ENCODE peak calls at places on chromosomes 11 and 22, in five cellular contexts. K, M, I, A and F are unnamed samples.

GRCh38 chr11:35852056-35852455 is 91.8 kb upstream of the LDLRAD3 start:
- DNase-seq in M (no peak), I (no peak), A (no peak), K (no peak), F (no peak)

GRCh38 chr11:69172674-69173073 is 16.9 kb downstream of the SMIM38 start:
- DNase-seq in K (no peak), A (peak; percentile 29), I (no peak), M (no peak), F (no peak)

GRCh38 chr11:109885006-109885405 is 208.2 kb upstream of the ZC3H12C start:
- DNase-seq in M (no peak), K (no peak), A (no peak), I (no peak), F (no peak)

GRCh38 chr22:44445731-44446130 is 52.3 kb downstream of the RTL6 start:
- DNase-seq in A (peak; percentile 81), M (no peak), I (no peak), K (peak; percentile 23), F (no peak)

GRCh38 chr11:46381836-46382643 is 571 bp downstream of the MDK start:
- DNase-seq in I (no peak), A (no peak), K (peak; percentile 59), M (peak; percentile 46), F (no peak)

GRCh38 chr11:92827132-92827531 is 142.3 kb upstream of the MTNR1B start:
- DNase-seq in A (no peak), K (no peak), M (no peak), I (no peak), F (no peak)

GRCh38 chr11:66334605-66335442 is 1.4 kb downstream of the RIN1 start:
- DNase-seq in K (no peak), I (no peak), A (no peak), M (peak; percentile 42), F (no peak)

GRCh38 chr11:16028406-16028805 is 327.9 kb downstream of the SOX6 start:
- DNase-seq in A (peak; percentile 65), I (no peak), K (no peak), M (peak; percentile 52), F (no peak)

GRCh38 chr11:99370557-99371200 is 349.9 kb downstream of the CNTN5 start:
- DNase-seq in I (no peak), A (peak; percentile 45), M (peak; percentile 91), K (peak; percentile 45), F (peak; percentile 8)

GRCh38 chr11:16911186-16911585 is 103.0 kb downstream of the PLEKHA7 start:
- DNase-seq in M (no peak), K (no peak), A (no peak), I (no peak), F (no peak)

GRCh38 chr22:31490496-31490925 is 869 bp upstream of the EIF4ENIF1 start:
- DNase-seq in A (peak; percentile 55), K (peak; percentile 39), I (no peak), M (peak; percentile 88), F (peak; percentile 26)

GRCh38 chr11:10612217-10612862 is 43.9 kb upstream of the LYVE1 start:
- DNase-seq in I (no peak), K (no peak), M (no peak), A (no peak), F (no peak)

GRCh38 chr22:29520851-29521250 is 32.7 kb downstream of the THOC5 start:
- DNase-seq in M (peak; percentile 68), K (no peak), A (no peak), I (no peak), F (no peak)

GRCh38 chr11:69240332-69241074 is 53.5 kb upstream of the MYEOV start:
- DNase-seq in K (peak; percentile 35), I (no peak), A (peak; percentile 50), M (no peak), F (no peak)

GRCh38 chr11:76670475-76671235 is at the start of gene LRRC32:
- DNase-seq in A (peak; percentile 56), K (peak; percentile 56), M (no peak), I (no peak), F (peak; percentile 38)

GRCh38 chr11:124174001-124174400 is 9.1 kb upstream of the OR10D3 start:
- DNase-seq in K (peak; percentile 49), A (peak; percentile 90), I (no peak), M (peak; percentile 89), F (peak; percentile 77)

GRCh38 chr11:47928426-47928825 is 51.9 kb upstream of the PTPRJ start:
- DNase-seq in A (no peak), M (no peak), K (no peak), I (no peak), F (no peak)

GRCh38 chr11:83124631-83125424 is 32.1 kb upstream of the PCF11 start:
- DNase-seq in I (no peak), A (no peak), K (no peak), M (no peak), F (no peak)

GRCh38 chr11:27095050-27095449 is 54.4 kb downstream of the BBOX1 start:
- DNase-seq in M (no peak), A (no peak), K (no peak), I (no peak), F (no peak)

GRCh38 chr22:20010307-20011122 is 6.1 kb downstream of the ARVCF start:
- DNase-seq in K (no peak), I (no peak), M (no peak), A (no peak), F (no peak)

GRCh38 chr11:130839950-130840666 is 76.2 kb downstream of the SNX19 start:
- DNase-seq in K (no peak), M (peak; percentile 77), I (no peak), A (no peak), F (no peak)

GRCh38 chr11:78840623-78841022 is 266.0 kb upstream of the NARS2 start:
- DNase-seq in A (no peak), M (no peak), K (no peak), I (no peak), F (no peak)

GRCh38 chr11:119258180-119258579 is 52.0 kb downstream of the CBL start:
- DNase-seq in A (peak; percentile 10), I (no peak), M (no peak), K (no peak), F (no peak)
- H3K4me1 ChIP-seq in A (no peaks in the 10 kb centered on the region), I (no peaks in the 10 kb centered on the region), M (no peaks in the 10 kb centered on the region), K (no peaks in the 10 kb centered on the region), F (no peaks in the 10 kb centered on the region)

GRCh38 chr11:116871248-116871647 is 33.8 kb upstream of the APOA1 start:
- DNase-seq in K (no peak), M (peak; percentile 69), A (no peak), I (no peak), F (no peak)
- H3K23ac ChIP-seq in K (no peak overlapping the region), M (no peak overlapping the region), A (no peak overlapping the region), I (no peak overlapping the region), F (no peak overlapping the region)

GRCh38 chr11:37571248-37571647 is 973.2 kb upstream of the RAG2 start:
- DNase-seq in A (no peak), K (no peak), I (no peak), M (no peak), F (no peak)

GRCh38 chr11:37572491-37573171 is 974.6 kb upstream of the RAG2 start:
- DNase-seq in M (no peak), A (no peak), I (no peak), K (no peak), F (no peak)

DNA sequence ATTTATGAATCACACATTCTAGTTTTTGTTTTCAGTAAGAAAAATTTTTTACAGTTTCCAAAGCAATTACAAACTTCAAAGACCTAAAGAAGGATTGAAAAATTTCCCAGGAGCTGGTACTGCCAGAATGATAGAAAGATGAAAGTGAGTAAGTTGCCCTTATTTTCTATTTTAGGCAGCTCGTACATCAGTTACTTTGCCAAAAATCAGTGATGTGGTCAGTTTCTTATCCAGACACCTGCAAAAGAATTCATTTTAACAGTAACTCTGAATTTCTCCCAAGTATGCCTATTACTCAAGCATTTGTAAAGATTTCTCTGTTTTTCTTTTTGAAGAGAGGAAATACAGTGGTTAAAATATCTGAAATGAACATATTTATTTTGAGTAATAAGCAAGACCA is 976.3 kb upstream of the RAG2 start:
- DNase-seq in A (no peak), M (no peak), I (no peak), K (no peak), F (no peak)
- H2BK12ac ChIP-seq in A (no peak overlapping the region), M (no peak overlapping the region), I (no peak overlapping the region), K (no peak overlapping the region), F (no peak overlapping the region)

GRCh38 chr11:114015117-114015516 is 40.2 kb downstream of the HTR3A start:
- DNase-seq in K (no peak), A (peak; percentile 53), I (no peak), M (no peak), F (no peak)
- H3K4me1 ChIP-seq in K (no peaks in the 10 kb centered on the region), A (peaks cover 6% of the 10 kb centered on the region), I (no peaks in the 10 kb centered on the region), M (no peaks in the 10 kb centered on the region), F (no peaks in the 10 kb centered on the region)

DNA sequence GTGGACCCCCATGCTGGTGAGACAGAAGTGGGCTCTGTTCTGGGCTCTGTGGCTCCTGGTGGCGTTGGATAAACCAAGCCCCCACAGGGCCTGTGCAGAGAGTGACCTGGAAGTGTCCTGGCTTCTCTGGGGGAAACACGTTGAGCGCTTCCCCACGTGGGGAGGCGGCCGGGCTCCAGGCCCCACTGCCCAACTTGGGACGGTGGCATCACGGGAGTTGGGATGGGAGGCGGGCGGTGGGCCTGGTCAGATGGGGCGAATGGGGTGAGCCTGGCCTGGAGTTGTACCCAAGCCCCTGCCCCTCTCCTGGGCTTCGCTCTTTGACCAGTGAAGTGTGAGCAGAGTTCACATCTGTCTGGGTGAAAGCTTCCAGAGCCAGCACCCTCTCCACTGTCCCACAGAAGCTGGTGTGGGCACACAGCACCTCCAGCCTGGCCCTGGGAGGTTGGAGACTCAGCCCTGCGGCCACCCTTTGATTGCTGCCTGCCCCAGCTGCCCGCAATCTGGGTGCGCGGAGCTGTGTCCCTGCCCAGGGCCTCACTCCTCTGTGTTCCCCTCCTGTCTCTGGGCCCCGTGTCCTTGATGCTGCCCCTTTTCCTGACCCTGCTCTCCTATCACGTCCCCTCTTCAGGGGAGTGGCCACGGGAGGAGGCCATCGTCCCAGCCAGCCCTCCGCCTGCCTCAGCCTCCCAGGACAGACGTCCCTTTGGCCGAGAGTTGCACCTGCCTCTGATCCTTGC is 14.2 kb downstream of the BRSK2 start:
- DNase-seq in K (no peak), I (no peak), M (no peak), A (no peak), F (no peak)
- H3K23ac ChIP-seq in K (no peak overlapping the region), I (no peak overlapping the region), M (no peak overlapping the region), A (no peak overlapping the region), F (peak overlapping the region; percentile 73)

GRCh38 chr11:86124251-86125233 is 55.7 kb upstream of the PICALM start:
- DNase-seq in M (no peak), K (no peak), I (no peak), A (peak; percentile 93), F (no peak)
- H2BK12ac ChIP-seq in M (no peak overlapping the region), K (no peak overlapping the region), I (no peak overlapping the region), A (no peak overlapping the region), F (no peak overlapping the region)

GRCh38 chr11:1113405-1114201 is 38.9 kb downstream of the MUC2 start:
- DNase-seq in K (no peak), M (no peak), I (no peak), A (no peak), F (no peak)

GRCh38 chr11:1117970-1118369 is 39.8 kb upstream of the MUC5AC start:
- DNase-seq in A (no peak), M (no peak), K (no peak), I (no peak), F (no peak)

GRCh38 chr11:1116666-1117390 is 40.9 kb upstream of the MUC5AC start:
- DNase-seq in A (no peak), I (no peak), K (no peak), M (no peak), F (no peak)

GRCh38 chr11:1118755-1119275 is 38.9 kb upstream of the MUC5AC start:
- DNase-seq in M (no peak), A (no peak), K (no peak), I (no peak), F (no peak)

GRCh38 chr11:1116104-1116503 is 41.4 kb downstream of the MUC2 start:
- DNase-seq in I (no peak), M (no peak), A (no peak), K (no peak), F (no peak)
- H3K4me1 ChIP-seq in I (no peaks in the 10 kb centered on the region), M (peaks cover 2% of the 10 kb centered on the region), A (no peaks in the 10 kb centered on the region), K (no peaks in the 10 kb centered on the region), F (no peaks in the 10 kb centered on the region)

GRCh38 chr22:38484244-38484643 is 16.3 kb downstream of the KDELR3 start:
- DNase-seq in K (no peak), A (no peak), M (no peak), I (no peak), F (no peak)
- H3K23ac ChIP-seq in K (no peak overlapping the region), A (no peak overlapping the region), M (no peak overlapping the region), I (no peak overlapping the region), F (no peak overlapping the region)